ENCODE peak calls at places on chromosome 14, in seven cellular contexts. O, X, G, U, I, M and D are unnamed samples.

GRCh38 chr14:50082784-50083466 is 33.4 kb downstream of the VCPKMT start:
- DNase-seq in O (no peak), X (no peak), G (no peak), U (peak; percentile 95), I (peak; percentile 94), M (peak; percentile 81), D (no peak)

GRCh38 chr14:54881235-54881760 is 21.3 kb downstream of the GCH1 start:
- DNase-seq in O (peak; percentile 47), X (no peak), G (no peak), U (peak; percentile 80), I (peak; percentile 68), M (no peak), D (no peak)

GRCh38 chr14:99316281-99317163 is 44.5 kb upstream of the BCL11B start:
- DNase-seq in O (no peak), X (no peak), G (no peak), U (no peak), I (no peak), M (peak; percentile 89), D (no peak)

GRCh38 chr14:23609001-23609400 is 27.2 kb upstream of the DHRS2 start:
- DNase-seq in O (no peak), X (no peak), G (no peak), U (no peak), I (no peak), M (no peak), D (no peak)

GRCh38 chr14:57526942-57527341 is 33.3 kb upstream of the CCDC198 start:
- DNase-seq in O (no peak), X (peak; percentile 58), G (no peak), U (peak; percentile 21), I (no peak), M (no peak), D (no peak)

GRCh38 chr14:66140213-66140918 is 345.8 kb upstream of the CCDC196 start:
- DNase-seq in O (no peak), X (no peak), G (no peak), U (peak; percentile 58), I (no peak), M (no peak), D (no peak)

GRCh38 chr14:51310453-51311074 is 70.5 kb downstream of the TMX1 start:
- DNase-seq in O (peak; percentile 77), X (no peak), G (peak; percentile 43), U (no peak), I (no peak), M (no peak), D (no peak)

GRCh38 chr14:38958589-38958988 is 144.4 kb downstream of the SEC23A start:
- DNase-seq in O (peak; percentile 18), X (no peak), G (no peak), U (no peak), I (no peak), M (no peak), D (no peak)

GRCh38 chr14:49892301-49892635 is 614 bp upstream of the ARF6 start:
- DNase-seq in O (peak; percentile 90), X (no peak), G (peak; percentile 64), U (peak; percentile 92), I (peak; percentile 70), M (no peak), D (peak; percentile 55)

GRCh38 chr14:96914729-96915128 is 117.5 kb downstream of the VRK1 start:
- DNase-seq in O (no peak), X (no peak), G (no peak), U (no peak), I (no peak), M (no peak), D (no peak)

GRCh38 chr14:56100556-56100955 is 17.7 kb upstream of the PELI2 start:
- DNase-seq in O (no peak), X (no peak), G (no peak), U (no peak), I (no peak), M (no peak), D (no peak)

GRCh38 chr14:54652188-54652889 is 85.4 kb downstream of the SAMD4A start:
- DNase-seq in O (peak; percentile 100), X (peak; percentile 65), G (peak; percentile 89), U (no peak), I (peak; percentile 98), M (peak; percentile 62), D (peak; percentile 99)

GRCh38 chr14:57957441-57957840 is 91.5 kb upstream of the SLC35F4 start:
- DNase-seq in O (no peak), X (no peak), G (no peak), U (no peak), I (no peak), M (no peak), D (no peak)

GRCh38 chr14:92415969-92416368 is 93.0 kb downstream of the SLC24A4 start:
- DNase-seq in O (no peak), X (no peak), G (no peak), U (no peak), I (no peak), M (no peak), D (no peak)

GRCh38 chr14:24880689-24881088 is 169.3 kb downstream of the STXBP6 start:
- DNase-seq in O (no peak), X (no peak), G (no peak), U (no peak), I (no peak), M (no peak), D (no peak)

GRCh38 chr14:97273540-97273939 is 476.4 kb downstream of the VRK1 start:
- DNase-seq in O (no peak), X (no peak), G (no peak), U (no peak), I (no peak), M (no peak), D (no peak)

GRCh38 chr14:65238456-65238855 is 136.1 kb upstream of the MAX start:
- DNase-seq in O (peak; percentile 94), X (no peak), G (no peak), U (no peak), I (peak; percentile 78), M (no peak), D (peak; percentile 79)

GRCh38 chr14:74804219-74804825 is 41.2 kb downstream of the YLPM1 start:
- DNase-seq in O (peak; percentile 54), X (peak; percentile 11), G (no peak), U (peak; percentile 50), I (peak; percentile 33), M (no peak), D (peak; percentile 20)
- TF ChIP-seq CTCF in O (peak; percentile 60), X (peak; percentile 44), G (peak; percentile 39), U (peak; percentile 54), I (peak; percentile 33), M (peak; percentile 8), D (peak; percentile 77)

GRCh38 chr14:101968186-101968585 is 3.8 kb downstream of the DYNC1H1 start:
- DNase-seq in O (no peak), X (no peak), G (no peak), U (no peak), I (no peak), M (no peak), D (no peak)
- H3K4me3 ChIP-seq in O (no peak overlapping the region), X (no peak overlapping the region), G (no peak overlapping the region), U (no peak overlapping the region), I (no peak overlapping the region), M (no peak overlapping the region), D (no peak overlapping the region)

GRCh38 chr14:87935895-87936294 is 57.1 kb downstream of the GALC start:
- DNase-seq in O (no peak), X (no peak), G (no peak), U (no peak), I (no peak), M (no peak), D (no peak)

GRCh38 chr14:87935081-87935828 is 57.7 kb downstream of the GALC start:
- DNase-seq in O (no peak), X (no peak), G (no peak), U (no peak), I (no peak), M (no peak), D (no peak)

DNA sequence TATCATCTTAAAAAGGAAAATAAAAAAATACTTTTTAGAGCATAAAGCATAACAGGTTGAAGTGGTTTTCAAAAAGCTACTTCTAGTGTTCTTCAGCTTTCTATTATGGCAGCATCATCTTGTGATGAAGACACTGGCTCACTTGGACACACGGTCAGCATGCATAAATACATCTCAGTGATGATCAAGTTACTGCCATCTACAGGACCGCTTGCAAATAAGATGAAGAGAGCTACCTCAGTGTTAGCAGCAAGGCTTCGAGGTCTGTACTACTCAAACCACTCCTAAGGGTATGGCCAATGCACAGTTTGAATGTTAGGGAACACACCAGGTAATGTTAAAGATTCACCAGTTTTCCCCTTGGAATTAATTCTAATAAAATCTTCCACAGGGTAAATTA is 58.8 kb downstream of the GALC start:
- DNase-seq in O (no peak), X (peak; percentile 4), G (no peak), U (peak; percentile 12), I (no peak), M (no peak), D (no peak)
- TF ChIP-seq CTCF in O (no peak), X (peak; percentile 31), G (no peak), U (no peak), I (peak; percentile 3), M (no peak), D (no peak)

GRCh38 chr14:89186850-89187376 is 230.1 kb downstream of the FOXN3 start:
- DNase-seq in O (no peak), X (no peak), G (no peak), U (peak; percentile 29), I (no peak), M (no peak), D (no peak)
- H3K4me3 ChIP-seq in O (no peak overlapping the region), X (no peak overlapping the region), G (no peak overlapping the region), U (no peak overlapping the region), I (no peak overlapping the region), M (no peak overlapping the region), D (no peak overlapping the region)

GRCh38 chr14:78698991-78699390 is 528.8 kb downstream of the NRXN3 start:
- DNase-seq in O (no peak), X (no peak), G (no peak), U (no peak), I (no peak), M (no peak), D (no peak)
- TF ChIP-seq CTCF in O (no peak), X (no peak), G (no peak), U (no peak), I (no peak), M (no peak), D (no peak)

DNA sequence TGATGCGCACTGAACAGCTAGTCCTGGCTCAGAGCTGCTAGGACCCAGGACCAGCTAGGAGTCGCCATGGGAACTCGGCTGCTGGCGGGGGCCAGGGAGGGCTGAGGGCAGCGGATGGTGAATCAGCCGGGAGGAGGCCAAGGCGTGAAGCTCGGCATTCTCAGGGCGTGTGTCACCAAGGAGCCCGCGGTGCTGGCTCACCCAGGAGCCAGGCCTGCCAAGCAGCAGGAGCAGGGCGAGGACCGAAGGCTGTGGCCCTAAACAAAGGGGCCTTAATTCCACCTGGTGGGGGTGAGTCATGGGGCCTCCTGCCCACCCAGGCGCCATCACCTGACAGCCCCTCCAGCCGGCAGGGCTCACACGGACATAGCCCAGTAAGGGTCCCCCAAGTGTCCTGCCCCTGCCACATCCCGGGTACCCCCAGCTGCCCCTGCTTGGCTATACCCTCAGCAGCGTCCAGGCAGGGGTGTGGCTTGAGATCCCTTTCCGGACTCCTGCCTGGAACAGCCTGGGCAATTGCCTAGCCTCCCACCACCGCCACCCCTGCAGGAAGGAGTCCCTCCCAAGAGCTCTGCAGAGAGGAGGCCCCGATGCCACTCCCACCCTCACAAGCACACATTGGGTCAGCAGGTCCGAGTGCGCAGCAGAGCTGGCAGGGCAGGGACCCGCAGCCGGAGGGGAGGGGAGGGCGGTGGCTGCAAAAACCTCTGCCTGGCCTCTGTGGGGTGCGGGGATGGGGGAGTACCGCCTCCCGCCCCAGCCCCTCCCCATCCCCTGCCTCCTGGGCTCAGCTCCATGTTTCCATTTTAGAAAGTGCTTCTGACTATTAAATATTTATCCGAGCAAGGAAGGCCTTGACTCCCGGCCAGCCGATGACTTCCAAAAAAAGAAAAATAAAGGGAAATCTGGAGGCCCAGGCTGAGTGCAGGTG is 4.7 kb downstream of the AHNAK2 start:
- DNase-seq in O (peak; percentile 90), X (peak; percentile 60), G (no peak), U (no peak), I (peak; percentile 98), M (peak; percentile 87), D (peak; percentile 67)
- H3K4me3 ChIP-seq in O (no peak overlapping the region), X (no peak overlapping the region), G (no peak overlapping the region), U (no peak overlapping the region), I (peak overlapping the region; percentile 18), M (no peak overlapping the region), D (peak overlapping the region; percentile 23)

GRCh38 chr14:102878174-102878969 is 44.1 kb upstream of the AMN start:
- DNase-seq in O (no peak), X (no peak), G (no peak), U (no peak), I (no peak), M (peak; percentile 54), D (no peak)
- TF ChIP-seq CTCF in O (no peak), X (no peak), G (no peak), U (no peak), I (no peak), M (no peak), D (no peak)